ENCODE peak calls at places on chromosomes 11 and 22, in four cellular contexts. L is adrenal gland, U is brain microvascular endothelial cell, D is WERI-Rb-1. J is an unnamed sample.

GRCh38 chr22:24803064-24803542 is 2.9 kb upstream of the SGSM1 start:
- DNase-seq in L (peak), U (peak), D (peak), J (no peak)

GRCh38 chr11:67605231-67606011 is 1.3 kb upstream of the NDUFV1 start:
- DNase-seq in L (no peak), U (no peak), D (peak), J (no peak)

GRCh38 chr11:77109236-77110019 is 6.8 kb downstream of the OMP start:
- DNase-seq in L (peak), U (no peak), D (no peak), J (no peak)

GRCh38 chr22:46945481-46945880 is 183.0 kb downstream of the TBC1D22A start:
- DNase-seq in L (no peak), U (no peak), D (no peak), J (no peak)

GRCh38 chr11:2697871-2698270 is 1.9 kb downstream of the KCNQ1OT1 start:
- DNase-seq in L (no peak), U (no peak), D (no peak), J (no peak)

GRCh38 chr11:7905961-7906429 is 25.1 kb downstream of the OR10A6 start:
- DNase-seq in L (no peak), U (no peak), D (no peak), J (no peak)

GRCh38 chr11:73197348-73197747 is 20.7 kb upstream of the P2RY2 start:
- DNase-seq in L (no peak), U (no peak), D (no peak), J (peak)

GRCh38 chr11:100673063-100673462 is 14.0 kb upstream of the ARHGAP42 start:
- DNase-seq in L (no peak), U (no peak), D (no peak), J (no peak)

GRCh38 chr11:76794371-76795284 is 11.5 kb downstream of the TSKU start:
- DNase-seq in L (peak), U (no peak), D (no peak), J (peak)

GRCh38 chr22:47486569-47487312 is 724.3 kb downstream of the TBC1D22A start:
- DNase-seq in L (no peak), U (no peak), D (no peak), J (no peak)

GRCh38 chr11:2298131-2298794 is 3.5 kb downstream of the C11orf21 start:
- DNase-seq in L (no peak), U (no peak), D (no peak), J (peak)

GRCh38 chr22:20033045-20033706 is 12.3 kb downstream of the TANGO2 start:
- DNase-seq in L (peak), U (no peak), D (no peak), J (no peak)

GRCh38 chr11:65246506-65246905 is 15.3 kb upstream of the POLA2 start:
- DNase-seq in L (no peak), U (no peak), D (no peak), J (no peak)

GRCh38 chr11:75342966-75343870 is 8.2 kb downstream of the ARRB1 start:
- DNase-seq in L (no peak), U (no peak), D (peak), J (no peak)

GRCh38 chr22:43628253-43628649 is 183.9 kb downstream of the EFCAB6 start:
- DNase-seq in L (no peak), U (no peak), D (no peak), J (no peak)

GRCh38 chr11:134939905-134940304 is 527.9 kb upstream of the B3GAT1 start:
- DNase-seq in L (no peak), U (no peak), D (peak), J (no peak)

GRCh38 chr11:72088076-72088806 is 7.6 kb downstream of the LRRC51 start:
- DNase-seq in L (peak), U (no peak), D (no peak), J (no peak)

GRCh38 chr22:40473703-40474102 is 103.3 kb downstream of the SGSM3 start:
- DNase-seq in L (no peak), U (no peak), D (no peak), J (no peak)

GRCh38 chr11:108223449-108224149 is 732 bp downstream of the ATM start:
- DNase-seq in L (no peak), U (peak), D (no peak), J (no peak)

GRCh38 chr22:42080287-42080686 is 787 bp downstream of the SMDT1 start:
- DNase-seq in L (peak), U (peak), D (no peak), J (no peak)

GRCh38 chr11:43992834-43993637 is 50.6 kb downstream of the C11orf96 start:
- DNase-seq in L (peak), U (no peak), D (no peak), J (no peak)

GRCh38 chr11:24723231-24723630 is 226.4 kb downstream of the LUZP2 start:
- DNase-seq in L (no peak), U (no peak), D (no peak), J (no peak)

GRCh38 chr22:49517211-49517610 is 310.5 kb downstream of the BRD1 start:
- DNase-seq in L (no peak), U (no peak), D (no peak), J (no peak)

GRCh38 chr22:42872821-42873220 is 15.7 kb upstream of the ARFGAP3 start:
- DNase-seq in L (no peak), U (no peak), D (no peak), J (no peak)

GRCh38 chr11:27084407-27084985 is 43.9 kb downstream of the BBOX1 start:
- DNase-seq in L (no peak), U (no peak), D (no peak), J (no peak)

GRCh38 chr11:19566583-19567379 is 145.9 kb upstream of the NAV2 start:
- DNase-seq in L (no peak), U (no peak), D (no peak), J (no peak)

DNA sequence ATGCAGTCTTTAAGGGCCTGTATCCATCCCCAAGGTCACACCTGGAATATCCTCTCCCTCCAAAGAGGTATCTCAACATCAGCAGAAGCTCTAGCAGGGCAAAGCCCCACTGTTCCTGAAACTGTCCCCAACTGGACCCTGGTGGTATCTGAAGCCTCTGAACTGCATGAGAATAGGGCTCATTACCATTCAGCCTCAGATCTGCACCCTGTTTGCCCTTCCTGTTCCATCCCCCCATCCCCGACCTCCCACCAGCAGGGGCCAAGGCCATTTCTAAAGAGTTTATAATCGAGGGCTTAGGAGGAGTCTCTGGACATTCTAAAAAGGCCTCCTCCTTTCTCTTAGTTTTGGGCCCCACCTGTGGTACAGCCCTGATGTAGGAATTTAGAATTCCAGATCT is 74.0 kb upstream of the THY1 start:
- DNase-seq in L (no peak), U (no peak), D (no peak), J (no peak)
- H3K4me3 ChIP-seq in L (no peak), U (no peak), D (no peak), J (no peak)

DNA sequence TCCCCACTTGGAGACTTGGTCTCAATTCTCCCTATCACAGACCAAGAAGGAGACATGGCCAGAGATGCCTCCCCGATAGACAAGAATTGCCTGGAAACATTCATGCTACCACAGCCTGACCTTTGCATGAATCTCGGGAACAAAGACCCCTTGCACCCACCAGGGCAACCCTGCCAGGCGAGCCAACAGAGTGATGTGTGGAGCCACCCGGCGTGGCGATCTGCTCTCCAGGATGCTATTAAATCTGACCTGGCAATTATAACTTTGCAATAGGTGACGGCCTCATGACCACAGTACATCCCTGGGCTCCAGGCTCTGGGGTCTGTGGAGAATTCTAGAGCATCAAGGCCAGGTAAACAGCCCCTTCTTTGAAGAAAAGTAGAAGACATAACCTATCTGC is 31.1 kb upstream of the MN1 start:
- DNase-seq in L (no peak), U (no peak), D (no peak), J (no peak)
- H3K4me3 ChIP-seq in L (no peak), U (no peak), D (no peak), J (no peak)

GRCh38 chr11:17352925-17353227 is 1.3 kb downstream of the NCR3LG1 start:
- DNase-seq in L (peak), U (no peak), D (peak), J (no peak)
- H3K4me3 ChIP-seq in L (no peak), U (peak), D (peak), J (peak)

DNA sequence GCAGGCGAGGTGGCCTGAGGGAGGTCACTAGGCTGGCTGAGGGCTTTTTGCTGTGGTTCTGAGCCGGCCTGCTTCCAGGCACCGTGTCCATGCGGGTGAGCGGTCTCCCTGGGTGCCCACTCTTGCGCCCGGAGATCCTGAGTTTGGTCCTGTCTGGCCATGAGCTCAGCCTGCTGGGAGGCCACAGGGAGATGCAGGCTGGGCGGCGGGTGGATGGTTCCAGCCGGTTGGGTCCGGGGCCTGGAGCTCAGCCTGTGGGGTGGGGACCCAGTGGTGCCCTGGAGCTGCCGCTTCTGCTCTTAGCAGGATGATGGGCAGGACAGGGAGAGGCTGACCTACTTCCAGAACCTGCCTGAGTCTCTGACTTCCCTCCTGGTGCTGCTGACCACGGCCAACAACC is 18.5 kb downstream of the TPCN2 start:
- DNase-seq in L (no peak), U (no peak), D (no peak), J (no peak)
- H3K4me3 ChIP-seq in L (no peak), U (no peak), D (no peak), J (no peak)

GRCh38 chr22:39176067-39176621 is 23.7 kb upstream of the CBX7 start:
- DNase-seq in L (peak), U (peak), D (no peak), J (no peak)
- H3K4me3 ChIP-seq in L (no peak), U (no peak), D (no peak), J (no peak)

GRCh38 chr11:114076974-114077373 is 17.5 kb downstream of the ZBTB16 start:
- DNase-seq in L (peak), U (no peak), D (no peak), J (no peak)
- H3K4me3 ChIP-seq in L (no peak), U (no peak), D (no peak), J (peak)

DNA sequence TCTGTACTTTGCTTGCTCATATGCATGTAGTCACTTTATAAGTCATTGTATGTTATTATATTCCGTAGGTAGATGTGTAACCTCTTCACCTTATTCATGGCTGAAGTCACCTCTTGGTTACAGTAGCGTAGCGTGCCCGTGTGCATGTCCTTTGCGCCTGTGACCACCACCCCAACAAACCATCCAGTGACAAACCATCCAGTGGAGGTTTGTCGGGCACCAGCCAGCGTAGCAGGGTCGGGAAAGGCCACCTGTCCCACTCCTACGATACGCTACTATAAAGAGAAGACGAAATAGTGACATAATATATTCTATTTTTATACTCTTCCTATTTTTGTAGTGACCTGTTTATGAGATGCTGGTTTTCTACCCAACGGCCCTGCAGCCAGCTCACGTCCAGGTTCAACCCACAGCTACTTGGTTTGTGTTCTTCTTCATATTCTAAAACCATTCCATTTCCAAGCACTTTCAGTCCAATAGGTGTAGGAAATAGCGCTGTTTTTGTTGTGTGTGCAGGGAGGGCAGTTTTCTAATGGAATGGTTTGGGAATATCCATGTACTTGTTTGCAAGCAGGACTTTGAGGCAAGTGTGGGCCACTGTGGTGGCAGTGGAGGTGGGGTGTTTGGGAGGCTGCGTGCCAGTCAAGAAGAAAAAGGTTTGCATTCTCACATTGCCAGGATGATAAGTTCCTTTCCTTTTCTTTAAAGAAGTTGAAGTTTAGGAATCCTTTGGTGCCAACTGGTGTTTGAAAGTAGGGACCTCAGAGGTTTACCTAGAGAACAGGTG is 11.1 kb downstream of the CCND1 start:
- DNase-seq in L (no peak), U (no peak), D (no peak), J (no peak)
- H3K4me3 ChIP-seq in L (no peak), U (no peak), D (no peak), J (no peak)

J was measured in suprapubic skin.